ENCODE peak calls at places on chromosomes 3 and 15, in nine cellular contexts. T is hepatocyte; D is WTC11; J is colonic mucosa; E is DMS153; N is cardiac septum; P is T follicular helper cell; H is CD4-positive, CD25-positive, alpha-beta regulatory T cell; V is heart left ventricle. B is an unnamed sample.

GRCh38 chr15:55230051-55230670 is 33.4 kb upstream of the RSL24D1 start:
- DNase-seq in N (no peak), H (no peak), D (no peak), J (no peak), V (no peak), P (no peak), T (no peak), E (no peak), B (no peak)

GRCh38 chr3:194396897-194397756 is 1.9 kb downstream of the GP5 start:
- DNase-seq in V (no peak), N (no peak), D (peak), T (no peak), J (no peak), E (peak), P (peak), H (peak), B (peak)

GRCh38 chr3:150365132-150365604 is 42.9 kb upstream of the TSC22D2 start:
- DNase-seq in N (no peak), J (no peak), P (no peak), V (no peak), H (no peak), T (no peak), D (no peak), E (no peak), B (no peak)

GRCh38 chr3:36164400-36164799 is 215.9 kb upstream of the STAC start:
- DNase-seq in J (no peak), E (no peak), P (no peak), V (no peak), N (no peak), T (no peak), H (no peak), D (no peak), B (no peak)

GRCh38 chr3:187044871-187045552 is 94.3 kb downstream of the RPL39L start:
- DNase-seq in T (no peak), J (peak), H (no peak), P (no peak), V (peak), N (peak), D (no peak), E (no peak), B (no peak)

GRCh38 chr3:56366641-56366984 is 101.7 kb downstream of the ERC2 start:
- DNase-seq in E (no peak), V (no peak), P (no peak), D (no peak), T (no peak), H (no peak), N (no peak), J (no peak), B (no peak)

GRCh38 chr15:60695713-60696522 is 217.0 kb upstream of the ICE2 start:
- DNase-seq in N (no peak), T (no peak), V (no peak), D (no peak), P (peak), E (no peak), H (no peak), J (no peak), B (peak)

GRCh38 chr15:100762289-100762688 is 117.3 kb upstream of the ALDH1A3 start:
- DNase-seq in H (no peak), J (no peak), D (peak), P (no peak), E (no peak), V (no peak), T (no peak), N (no peak), B (no peak)

GRCh38 chr3:14988988-14989394 is 41.6 kb downstream of the NR2C2 start:
- DNase-seq in D (peak), E (no peak), H (peak), T (no peak), P (no peak), N (no peak), V (no peak), J (no peak), B (peak)

GRCh38 chr3:151156618-151157216 is 46.3 kb downstream of the GPR171 start:
- DNase-seq in H (peak), E (peak), P (no peak), V (no peak), N (no peak), D (peak), T (peak), J (peak), B (peak)

GRCh38 chr15:100733088-100733487 is 130.7 kb downstream of the ASB7 start:
- DNase-seq in J (no peak), V (no peak), P (no peak), D (no peak), T (peak), N (peak), H (no peak), E (no peak), B (no peak)

GRCh38 chr15:41967506-41968206 is 4.7 kb downstream of the EHD4 start:
- DNase-seq in D (no peak), H (no peak), J (no peak), E (no peak), P (no peak), V (peak), N (peak), T (no peak), B (no peak)

B was measured in left kidney.